ENCODE peak calls at places on chromosomes 2 and 18, in nine cellular contexts. F, E, C, L, X, N, T, Q and B are unnamed samples.

GRCh38 chr2:10272464-10272863 is 30.2 kb upstream of the HPCAL1 start:
- DNase-seq in F (no peak), E (no peak), C (no peak), L (no peak), X (no peak), N (no peak), T (no peak), Q (no peak), B (no peak)

GRCh38 chr2:214747992-214748391 is 61.5 kb downstream of the BARD1 start:
- DNase-seq in F (no peak), E (no peak), C (no peak), L (no peak), X (no peak), N (no peak), T (no peak), Q (no peak), B (no peak)

GRCh38 chr18:22250591-22250996 is 81.2 kb downstream of the GATA6 start:
- DNase-seq in F (no peak), E (no peak), C (no peak), L (no peak), X (peak), N (no peak), T (no peak), Q (peak), B (peak)

GRCh38 chr2:163859951-163860350 is 124.1 kb upstream of the FIGN start:
- DNase-seq in F (no peak), E (no peak), C (no peak), L (no peak), X (no peak), N (no peak), T (peak), Q (no peak), B (no peak)

GRCh38 chr2:68124321-68124720 is 33.4 kb upstream of the PNO1 start:
- DNase-seq in F (no peak), E (no peak), C (peak), L (no peak), X (no peak), N (no peak), T (no peak), Q (no peak), B (no peak)

GRCh38 chr2:238573065-238573778 is 146.5 kb downstream of the ASB1 start:
- DNase-seq in F (peak), E (peak), C (no peak), L (no peak), X (no peak), N (no peak), T (peak), Q (no peak), B (peak)

GRCh38 chr2:96264656-96265348 is 995 bp downstream of the TMEM127 start:
- DNase-seq in F (peak), E (peak), C (peak), L (peak), X (peak), N (no peak), T (no peak), Q (no peak), B (peak)

GRCh38 chr2:237445611-237446332 is 31.8 kb upstream of the COL6A3 start:
- DNase-seq in F (no peak), E (no peak), C (no peak), L (no peak), X (no peak), N (no peak), T (no peak), Q (no peak), B (no peak)

GRCh38 chr18:9516437-9517064 is 41.2 kb downstream of the RALBP1 start:
- DNase-seq in F (peak), E (no peak), C (peak), L (no peak), X (no peak), N (no peak), T (peak), Q (peak), B (no peak)

GRCh38 chr18:76458522-76459311 is 36.3 kb downstream of the ZNF516 start:
- DNase-seq in F (no peak), E (no peak), C (no peak), L (no peak), X (no peak), N (no peak), T (no peak), Q (no peak), B (no peak)

GRCh38 chr2:120246546-120247300 is 5.9 kb upstream of the RALB start:
- DNase-seq in F (no peak), E (no peak), C (no peak), L (no peak), X (no peak), N (no peak), T (no peak), Q (peak), B (no peak)

GRCh38 chr2:37457401-37457901 is 113.0 kb downstream of the QPCT start:
- DNase-seq in F (no peak), E (no peak), C (peak), L (peak), X (no peak), N (no peak), T (no peak), Q (no peak), B (no peak)

GRCh38 chr18:44818148-44818547 is 137.5 kb downstream of the SETBP1 start:
- DNase-seq in F (no peak), E (no peak), C (no peak), L (no peak), X (no peak), N (no peak), T (no peak), Q (no peak), B (no peak)

GRCh38 chr18:702957-703659 is 9.3 kb downstream of the ENOSF1 start:
- DNase-seq in F (no peak), E (no peak), C (peak), L (peak), X (no peak), N (no peak), T (peak), Q (peak), B (no peak)

GRCh38 chr2:237922641-237923361 is 44.0 kb upstream of the UBE2F start:
- DNase-seq in F (peak), E (no peak), C (no peak), L (no peak), X (no peak), N (no peak), T (no peak), Q (peak), B (peak)

GRCh38 chr2:240060977-240061591 is 7.8 kb upstream of the OR6B3 start:
- DNase-seq in F (peak), E (peak), C (peak), L (peak), X (no peak), N (no peak), T (peak), Q (peak), B (peak)

GRCh38 chr2:69576895-69577294 is 66.6 kb downstream of the AAK1 start:
- DNase-seq in F (no peak), E (no peak), C (no peak), L (no peak), X (no peak), N (no peak), T (no peak), Q (no peak), B (no peak)

GRCh38 chr2:44351088-44351487 is 10.2 kb downstream of the PREPL start:
- DNase-seq in F (no peak), E (no peak), C (peak), L (no peak), X (no peak), N (no peak), T (no peak), Q (no peak), B (no peak)

GRCh38 chr2:54380627-54381026 is 75.5 kb upstream of the SPTBN1 start:
- DNase-seq in F (no peak), E (no peak), C (no peak), L (no peak), X (no peak), N (no peak), T (no peak), Q (no peak), B (no peak)

GRCh38 chr2:29010946-29011649 is 30.0 kb downstream of the TOGARAM2 start:
- DNase-seq in F (no peak), E (no peak), C (no peak), L (peak), X (peak), N (no peak), T (no peak), Q (no peak), B (no peak)

GRCh38 chr18:26051845-26052244 is 38.6 kb downstream of the SS18 start:
- DNase-seq in F (peak), E (no peak), C (no peak), L (no peak), X (no peak), N (no peak), T (no peak), Q (no peak), B (no peak)
- TF ChIP-seq CTCF in F (no peak), E (no peak), C (no peak), L (no peak), X (no peak), N (no peak), T (no peak), Q (no peak), B (no peak)

GRCh38 chr2:88170472-88170892 is 336 bp downstream of the THNSL2 start:
- DNase-seq in F (peak), E (peak), C (no peak), L (peak), X (peak), N (no peak), T (no peak), Q (no peak), B (no peak)
- TF ChIP-seq CTCF in F (no peak), E (no peak), C (no peak), L (no peak), X (no peak), N (no peak), T (no peak), Q (no peak), B (no peak)

DNA sequence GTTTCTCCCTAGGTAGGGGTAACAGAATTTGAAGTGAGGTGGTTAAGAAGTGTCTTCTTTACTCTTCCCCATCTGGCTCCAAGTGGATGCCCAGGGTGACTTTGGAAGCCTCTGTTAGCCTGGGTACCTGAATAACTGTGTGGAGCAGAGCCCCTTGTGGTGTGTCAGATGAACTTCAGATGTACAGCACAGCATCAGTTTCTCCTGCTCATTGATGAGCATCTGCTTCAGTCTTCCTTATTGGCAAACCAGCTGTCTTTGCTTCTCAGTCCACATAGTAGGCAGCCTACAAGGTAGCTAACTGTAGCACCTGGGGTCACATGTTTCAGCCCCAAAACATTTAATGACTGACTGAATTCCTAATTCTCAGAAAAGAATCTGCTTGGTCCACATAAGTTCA is 56.2 kb upstream of the ATP8B1 start:
- DNase-seq in F (no peak), E (no peak), C (no peak), L (peak), X (no peak), N (no peak), T (peak), Q (peak), B (peak)
- TF ChIP-seq CTCF in F (peak), E (peak), C (peak), L (peak), X (no peak), N (peak), T (peak), Q (peak), B (peak)

DNA sequence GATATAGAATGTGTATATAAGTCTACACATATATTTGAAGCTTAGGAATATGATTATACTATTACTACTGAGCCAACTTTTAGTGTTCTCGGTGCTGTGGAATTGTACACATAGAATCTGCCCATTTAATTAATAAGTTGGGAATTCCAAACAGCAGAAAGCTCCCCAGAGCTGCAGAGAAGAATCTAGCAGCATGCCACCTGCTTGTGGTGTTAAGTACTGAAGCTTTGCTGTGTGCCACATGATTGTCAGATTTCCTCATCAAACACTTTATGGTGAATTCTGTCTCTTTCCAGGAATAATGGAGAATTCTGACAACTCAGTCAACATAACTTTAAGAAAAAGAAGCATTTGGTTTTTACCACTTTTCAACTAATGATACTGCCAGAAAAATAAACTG is 117.8 kb downstream of the WDSUB1 start:
- DNase-seq in F (no peak), E (no peak), C (peak), L (peak), X (no peak), N (no peak), T (peak), Q (no peak), B (no peak)
- TF ChIP-seq CTCF in F (peak), E (no peak), C (peak), L (peak), X (no peak), N (peak), T (no peak), Q (peak), B (no peak)

DNA sequence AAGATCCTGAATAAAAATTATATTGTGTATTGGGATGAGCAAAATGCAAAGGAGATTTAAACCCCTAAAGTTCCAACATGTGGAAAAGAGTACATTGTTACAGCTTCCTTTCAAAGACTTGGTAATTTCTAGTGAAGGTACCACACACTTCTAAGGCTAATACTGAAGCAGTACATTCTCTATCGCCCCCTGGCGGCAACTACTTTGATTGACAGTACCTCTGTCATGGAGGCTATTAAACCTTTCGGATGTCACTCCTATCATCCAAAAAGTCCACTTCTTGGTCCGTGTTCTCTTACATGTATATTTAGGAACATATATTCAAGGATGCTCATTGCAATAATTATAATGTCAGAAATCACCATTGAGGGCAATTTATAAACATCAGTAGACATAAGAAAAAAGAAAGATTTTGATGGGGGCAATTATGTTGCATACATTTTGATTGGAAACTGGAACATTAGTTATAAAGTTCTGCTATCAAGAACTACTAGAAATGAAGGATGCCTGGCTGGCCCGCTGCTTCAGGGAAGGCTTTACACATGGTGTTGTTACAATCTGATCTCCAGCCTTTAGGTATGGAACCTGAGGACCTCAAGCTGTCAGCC is 601.6 kb downstream of the CPS1 start:
- DNase-seq in F (peak), E (peak), C (peak), L (peak), X (peak), N (no peak), T (peak), Q (peak), B (peak)
- TF ChIP-seq CTCF in F (peak), E (peak), C (peak), L (peak), X (peak), N (peak), T (peak), Q (peak), B (peak)

GRCh38 chr2:64338910-64339500 is 115.0 kb upstream of the LGALSL start:
- DNase-seq in F (no peak), E (no peak), C (no peak), L (peak), X (no peak), N (no peak), T (no peak), Q (peak), B (no peak)

GRCh38 chr2:64341461-64341860 is 112.5 kb upstream of the LGALSL start:
- DNase-seq in F (no peak), E (no peak), C (no peak), L (no peak), X (no peak), N (no peak), T (no peak), Q (no peak), B (no peak)

GRCh38 chr2:64344999-64345576 is 108.9 kb upstream of the LGALSL start:
- DNase-seq in F (no peak), E (no peak), C (no peak), L (no peak), X (no peak), N (no peak), T (no peak), Q (no peak), B (no peak)

GRCh38 chr2:64345998-64346397 is 108.0 kb upstream of the LGALSL start:
- DNase-seq in F (no peak), E (no peak), C (no peak), L (no peak), X (no peak), N (no peak), T (no peak), Q (no peak), B (no peak)

DNA sequence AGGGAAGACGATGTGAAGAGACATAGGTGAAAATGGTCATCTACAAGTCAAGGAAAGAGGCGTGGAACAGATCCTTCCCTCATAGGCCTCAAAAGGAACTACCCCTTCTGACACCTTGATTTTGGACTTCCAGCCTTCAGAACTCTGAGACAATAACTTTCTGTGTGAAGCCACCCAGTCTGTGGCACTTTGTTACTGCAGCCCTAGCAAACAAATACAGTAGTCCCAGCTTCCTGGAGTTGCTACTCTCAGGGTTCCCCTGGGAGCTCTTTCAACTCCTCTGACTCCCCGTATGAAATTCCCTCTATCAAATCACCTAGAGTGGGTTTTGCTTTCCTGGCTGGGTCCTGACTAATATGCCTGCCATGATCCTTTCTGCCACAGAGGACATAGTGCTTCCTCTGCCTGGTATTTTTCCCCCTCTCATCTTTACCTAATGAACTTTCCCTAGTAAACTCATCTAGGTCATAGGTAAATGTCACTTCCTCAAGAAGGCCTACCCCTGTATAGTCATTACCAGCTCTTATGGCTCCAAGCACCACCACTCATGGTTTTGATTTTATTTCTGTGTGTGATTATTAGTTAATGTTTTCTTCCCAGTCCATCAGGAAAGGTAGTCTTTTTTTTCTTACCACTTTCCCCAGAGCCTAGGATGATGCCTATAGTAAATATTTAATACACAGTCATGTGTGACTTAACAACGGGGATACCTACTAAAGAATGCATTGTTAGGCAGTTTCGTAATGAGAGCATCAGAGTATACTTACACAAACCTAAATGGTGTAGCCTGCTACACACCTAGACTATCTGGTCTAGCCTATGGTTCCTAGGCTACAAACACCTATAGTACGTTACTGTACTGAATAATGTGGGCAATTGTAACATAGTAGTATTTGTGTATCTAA is 111.5 kb upstream of the LGALSL start:
- DNase-seq in F (no peak), E (no peak), C (no peak), L (no peak), X (no peak), N (no peak), T (no peak), Q (peak), B (no peak)
- TF ChIP-seq CTCF in F (no peak), E (no peak), C (no peak), L (no peak), X (no peak), N (no peak), T (no peak), Q (no peak), B (no peak)

GRCh38 chr2:75100691-75101236 is 98.6 kb downstream of the TACR1 start:
- DNase-seq in F (no peak), E (no peak), C (no peak), L (no peak), X (no peak), N (no peak), T (no peak), Q (no peak), B (no peak)

GRCh38 chr2:75099521-75099922 is 99.8 kb downstream of the TACR1 start:
- DNase-seq in F (no peak), E (no peak), C (peak), L (no peak), X (no peak), N (no peak), T (peak), Q (no peak), B (no peak)

GRCh38 chr2:75100011-75100680 is 99.2 kb downstream of the TACR1 start:
- DNase-seq in F (peak), E (no peak), C (peak), L (peak), X (no peak), N (no peak), T (peak), Q (peak), B (no peak)

GRCh38 chr2:75102011-75102410 is 97.3 kb downstream of the TACR1 start:
- DNase-seq in F (no peak), E (no peak), C (no peak), L (no peak), X (no peak), N (no peak), T (no peak), Q (no peak), B (no peak)

GRCh38 chr2:75098856-75099255 is 100.5 kb downstream of the TACR1 start:
- DNase-seq in F (peak), E (peak), C (peak), L (no peak), X (no peak), N (no peak), T (peak), Q (peak), B (peak)
- TF ChIP-seq CTCF in F (peak), E (peak), C (peak), L (peak), X (no peak), N (no peak), T (peak), Q (peak), B (peak)

GRCh38 chr2:47264686-47265085 is 109.6 kb upstream of the STPG4 start:
- DNase-seq in F (no peak), E (no peak), C (no peak), L (no peak), X (no peak), N (no peak), T (no peak), Q (no peak), B (no peak)
- TF ChIP-seq CTCF in F (no peak), E (no peak), C (no peak), L (no peak), X (no peak), N (no peak), T (no peak), Q (no peak), B (no peak)

GRCh38 chr2:199684168-199684567 is 166.8 kb downstream of the FTCDNL1 start:
- DNase-seq in F (no peak), E (no peak), C (no peak), L (no peak), X (no peak), N (no peak), T (no peak), Q (no peak), B (no peak)
- TF ChIP-seq CTCF in F (no peak), E (peak), C (peak), L (peak), X (no peak), N (no peak), T (no peak), Q (no peak), B (no peak)